ENCODE peak calls at places on chromosome 10, in six cellular contexts. I is G401, E is C1 segment of cervical spinal cord, C is GM23248, N is cardiac muscle cell, B is testis. O is an unnamed sample.

GRCh38 chr10:52334595-52334994 is 20.5 kb downstream of the DKK1 start:
- DNase-seq in I (no peak), E (no peak), C (peak; percentile 24), N (no peak), B (no peak), O (peak; percentile 46)

GRCh38 chr10:79163663-79163970 is 94.9 kb downstream of the ZMIZ1 start:
- DNase-seq in I (no peak), E (no peak), C (no peak), N (no peak), B (no peak), O (no peak)

GRCh38 chr10:132783865-132784581 is 1.9 kb downstream of the NKX6-2 start:
- DNase-seq in I (no peak), E (no peak), C (no peak), N (no peak), B (no peak), O (no peak)

GRCh38 chr10:26365681-26366327 is 72.3 kb upstream of the APBB1IP start:
- DNase-seq in I (no peak), E (no peak), C (peak; percentile 31), N (no peak), B (no peak), O (no peak)

GRCh38 chr10:22612316-22612715 is 102.1 kb downstream of the PIP4K2A start:
- DNase-seq in I (no peak), E (no peak), C (no peak), N (no peak), B (no peak), O (no peak)

GRCh38 chr10:132368881-132369635 is 27.9 kb upstream of the PWWP2B start:
- DNase-seq in I (no peak), E (no peak), C (peak; percentile 88), N (no peak), B (no peak), O (no peak)

GRCh38 chr10:74924251-74924954 is 98.0 kb downstream of the KAT6B start:
- DNase-seq in I (peak; percentile 60), E (no peak), C (peak; percentile 94), N (no peak), B (no peak), O (peak; percentile 88)

GRCh38 chr10:101744267-101744666 is 31.6 kb downstream of the FGF8 start:
- DNase-seq in I (no peak), E (no peak), C (no peak), N (no peak), B (no peak), O (no peak)

GRCh38 chr10:34580643-34581042 is 234.5 kb downstream of the PARD3 start:
- DNase-seq in I (no peak), E (no peak), C (peak; percentile 56), N (no peak), B (no peak), O (peak; percentile 75)

GRCh38 chr10:49742683-49743463 is 19.2 kb downstream of the OGDHL start:
- DNase-seq in I (no peak), E (no peak), C (no peak), N (no peak), B (no peak), O (no peak)

GRCh38 chr10:110431659-110432058 is 66.0 kb upstream of the DUSP5 start:
- DNase-seq in I (peak; percentile 61), E (no peak), C (no peak), N (no peak), B (no peak), O (no peak)

GRCh38 chr10:120897343-120897742 is 46.2 kb downstream of the WDR11 start:
- DNase-seq in I (no peak), E (no peak), C (no peak), N (no peak), B (no peak), O (no peak)

GRCh38 chr10:61454541-61454940 is 1.4 kb upstream of the TMEM26 start:
- DNase-seq in I (no peak), E (no peak), C (no peak), N (no peak), B (no peak), O (no peak)

GRCh38 chr10:59513558-59513957 is 151.2 kb upstream of the FAM13C start:
- DNase-seq in I (no peak), E (no peak), C (peak; percentile 34), N (no peak), B (no peak), O (no peak)

GRCh38 chr10:113610636-113611601 is 52.9 kb downstream of the NRAP start:
- DNase-seq in I (no peak), E (no peak), C (no peak), N (peak; percentile 46), B (no peak), O (no peak)

GRCh38 chr10:76558996-76559888 is 1078.4 kb downstream of the KCNMA1 start:
- DNase-seq in I (no peak), E (no peak), C (peak; percentile 80), N (no peak), B (no peak), O (peak; percentile 82)

GRCh38 chr10:102455893-102456471 is 4.6 kb upstream of the C10orf95 start:
- DNase-seq in I (no peak), E (no peak), C (peak; percentile 89), N (no peak), B (no peak), O (peak; percentile 91)